ENCODE peak calls at places on chromosomes 16 and 17, in five cellular contexts. T is pancreas, B is upper lobe of right lung, A is GM23338, R is stomach. G is an unnamed sample.

GRCh38 chr16:66020061-66020460 is 346.4 kb upstream of the CDH5 start:
- DNase-seq in A (no peak), R (no peak), B (no peak), T (no peak), G (no peak)

GRCh38 chr16:84191466-84191865 is 509 bp downstream of the ADAD2 start:
- DNase-seq in R (no peak), T (no peak), A (no peak), B (no peak), G (no peak)

GRCh38 chr17:16430650-16431049 is 15.3 kb downstream of the TRPV2 start:
- DNase-seq in B (no peak), T (no peak), R (no peak), A (no peak), G (no peak)

GRCh38 chr17:15782809-15783208 is 50.7 kb downstream of the TBC1D26 start:
- DNase-seq in T (peak; percentile 48), B (peak; percentile 84), A (peak; percentile 53), R (peak; percentile 45), G (no peak)

GRCh38 chr17:41527076-41528023 is 758 bp downstream of the KRT19 start:
- DNase-seq in B (peak; percentile 85), A (peak; percentile 64), T (peak; percentile 82), R (peak; percentile 44), G (peak; percentile 77)

GRCh38 chr17:47242648-47243047 is 11.0 kb upstream of the ITGB3 start:
- DNase-seq in B (no peak), A (no peak), T (no peak), R (no peak), G (no peak)

GRCh38 chr17:82548681-82549303 is 29.3 kb downstream of the FOXK2 start:
- DNase-seq in A (no peak), T (peak; percentile 20), R (no peak), B (no peak), G (no peak)

GRCh38 chr17:71232801-71233559 is 887.8 kb upstream of the SOX9 start:
- DNase-seq in A (no peak), B (no peak), T (no peak), R (no peak), G (no peak)

GRCh38 chr17:5552841-5553240 is 31.5 kb downstream of the NLRP1 start:
- DNase-seq in R (no peak), A (no peak), B (no peak), T (no peak), G (no peak)

DNA sequence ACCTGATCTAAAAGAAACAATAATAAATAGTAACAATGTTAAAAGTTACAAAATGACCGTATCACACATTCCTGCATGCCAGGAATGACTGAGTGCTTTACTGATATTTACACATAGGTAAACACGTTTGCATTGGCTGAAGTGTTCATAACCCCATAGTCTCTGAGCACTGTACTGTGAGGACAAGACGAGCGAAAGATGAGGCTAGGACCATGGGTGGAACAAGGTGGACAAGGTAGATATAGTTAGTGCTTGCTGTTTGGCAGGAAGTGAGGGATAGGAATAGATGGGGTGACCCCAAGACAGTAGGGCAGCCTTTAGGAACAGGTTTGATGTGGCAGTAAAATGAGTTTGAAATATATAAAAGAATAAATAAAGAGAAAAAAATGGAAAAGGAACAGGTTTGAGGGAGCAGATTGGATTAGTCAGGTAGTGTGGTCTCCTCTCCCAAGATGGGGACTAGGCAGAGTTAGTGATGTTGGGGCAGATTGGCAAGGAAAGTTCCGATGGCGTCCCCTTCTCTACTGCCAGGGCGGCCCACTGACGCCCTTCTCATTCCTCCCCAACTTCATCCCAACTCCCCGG is 453 bp upstream of the E2F4 start:
- DNase-seq in A (no peak), R (no peak), T (no peak), B (no peak), G (no peak)
- H3K4me3 ChIP-seq in A (peak overlapping the region; percentile 97), R (peak overlapping the region; percentile 100), T (no peak overlapping the region), B (peak overlapping the region; percentile 99), G (peak overlapping the region; percentile 90)

GRCh38 chr16:10938321-10938720 is 3.9 kb downstream of the DEXI start:
- DNase-seq in T (no peak), R (no peak), B (peak; percentile 40), A (no peak), G (no peak)

GRCh38 chr16:10937068-10937859 is 5.0 kb downstream of the DEXI start:
- DNase-seq in A (no peak), B (peak; percentile 64), T (no peak), R (peak; percentile 71), G (no peak)

GRCh38 chr16:10940501-10941079 is 1.7 kb downstream of the DEXI start:
- DNase-seq in T (no peak), R (no peak), A (no peak), B (peak; percentile 65), G (no peak)

GRCh38 chr16:10939649-10940206 is 2.5 kb downstream of the DEXI start:
- DNase-seq in A (no peak), B (peak; percentile 41), R (no peak), T (no peak), G (no peak)

GRCh38 chr16:10938844-10939648 is 3.2 kb downstream of the DEXI start:
- DNase-seq in T (no peak), B (peak; percentile 18), A (no peak), R (no peak), G (no peak)
- H3K4me1 ChIP-seq in T (peaks cover 41% of the 10 kb centered on the region), B (peaks cover 74% of the 10 kb centered on the region), A (peaks cover 16% of the 10 kb centered on the region), R (peaks cover 92% of the 10 kb centered on the region), G (peaks cover 17% of the 10 kb centered on the region)

DNA sequence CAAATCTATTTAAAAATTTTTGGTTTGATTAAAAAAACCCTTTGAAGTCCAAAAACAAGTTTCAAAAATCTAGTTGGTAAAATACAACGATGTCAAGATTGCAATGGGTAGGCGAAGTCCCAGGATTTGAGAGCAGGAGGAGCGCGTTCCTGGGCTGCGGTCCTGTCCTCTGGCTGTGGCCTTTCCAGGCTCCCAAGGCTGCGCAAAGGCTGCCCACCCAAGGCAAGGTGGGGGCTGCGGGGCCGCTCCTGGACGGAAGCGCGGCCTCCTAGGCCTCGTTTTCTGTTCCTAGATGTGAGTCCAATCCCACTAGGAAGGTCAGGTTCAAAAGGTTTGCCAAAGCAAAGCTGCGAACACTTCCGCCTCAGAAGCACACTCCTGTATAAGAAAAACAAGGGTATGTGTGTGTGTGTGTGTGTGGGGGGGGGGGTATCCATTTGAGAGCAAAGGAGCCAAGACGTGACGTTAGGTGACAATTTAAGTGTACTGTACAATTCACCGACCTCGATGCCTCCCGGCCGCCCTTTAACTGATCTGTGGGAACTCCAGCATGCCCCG is 9.2 kb downstream of the AHSP start:
- DNase-seq in B (no peak), A (peak; percentile 24), R (no peak), T (no peak), G (no peak)
- H3K4me3 ChIP-seq in B (peak overlapping the region; percentile 42), A (peak overlapping the region; percentile 54), R (peak overlapping the region; percentile 51), T (no peak overlapping the region), G (no peak overlapping the region)

GRCh38 chr17:8120520-8121443 is 2.5 kb upstream of the ALOXE3 start:
- DNase-seq in R (peak; percentile 66), A (peak; percentile 90), T (peak; percentile 91), B (peak; percentile 85), G (peak; percentile 73)
- H3K4me1 ChIP-seq in R (peaks cover 88% of the 10 kb centered on the region), A (peaks cover 26% of the 10 kb centered on the region), T (peaks cover 17% of the 10 kb centered on the region), B (peaks cover 70% of the 10 kb centered on the region), G (no peaks in the 10 kb centered on the region)

GRCh38 chr16:11634307-11634706 is 33.9 kb upstream of the SNN start:
- DNase-seq in R (no peak), B (no peak), A (no peak), T (no peak), G (no peak)

GRCh38 chr16:11635127-11635652 is 33.1 kb upstream of the SNN start:
- DNase-seq in R (peak; percentile 47), A (no peak), B (no peak), T (no peak), G (no peak)

GRCh38 chr16:11635679-11636171 is 32.5 kb upstream of the SNN start:
- DNase-seq in A (no peak), T (no peak), B (no peak), R (no peak), G (no peak)

GRCh38 chr16:11637320-11637719 is 30.9 kb upstream of the SNN start:
- DNase-seq in B (no peak), R (no peak), T (no peak), A (no peak), G (no peak)

GRCh38 chr16:11636172-11636721 is 32.0 kb upstream of the SNN start:
- DNase-seq in T (no peak), B (no peak), R (peak; percentile 79), A (peak; percentile 98), G (peak; percentile 90)
- H3K4me3 ChIP-seq in T (no peak overlapping the region), B (no peak overlapping the region), R (no peak overlapping the region), A (peak overlapping the region; percentile 18), G (peak overlapping the region; percentile 39)

GRCh38 chr16:30567160-30567990 is 4.1 kb downstream of the ZNF688 start:
- DNase-seq in T (no peak), B (no peak), R (no peak), A (no peak), G (no peak)

GRCh38 chr16:30567991-30568638 is 3.4 kb downstream of the ZNF688 start:
- DNase-seq in T (no peak), A (no peak), B (no peak), R (no peak), G (peak; percentile 40)

GRCh38 chr16:30565984-30566383 is 5.5 kb downstream of the ZNF688 start:
- DNase-seq in A (no peak), R (no peak), T (no peak), B (no peak), G (no peak)

GRCh38 chr16:30566531-30566930 is 5.0 kb downstream of the ZNF688 start:
- DNase-seq in B (no peak), R (no peak), T (no peak), A (no peak), G (no peak)

GRCh38 chr16:30565526-30565925 is 6.0 kb downstream of the ZNF688 start:
- DNase-seq in A (no peak), B (no peak), R (no peak), T (no peak), G (no peak)
- H3K4me1 ChIP-seq in A (peaks cover 21% of the 10 kb centered on the region), B (peaks cover 8% of the 10 kb centered on the region), R (peaks cover 42% of the 10 kb centered on the region), T (peaks cover 6% of the 10 kb centered on the region), G (no peaks in the 10 kb centered on the region)

DNA sequence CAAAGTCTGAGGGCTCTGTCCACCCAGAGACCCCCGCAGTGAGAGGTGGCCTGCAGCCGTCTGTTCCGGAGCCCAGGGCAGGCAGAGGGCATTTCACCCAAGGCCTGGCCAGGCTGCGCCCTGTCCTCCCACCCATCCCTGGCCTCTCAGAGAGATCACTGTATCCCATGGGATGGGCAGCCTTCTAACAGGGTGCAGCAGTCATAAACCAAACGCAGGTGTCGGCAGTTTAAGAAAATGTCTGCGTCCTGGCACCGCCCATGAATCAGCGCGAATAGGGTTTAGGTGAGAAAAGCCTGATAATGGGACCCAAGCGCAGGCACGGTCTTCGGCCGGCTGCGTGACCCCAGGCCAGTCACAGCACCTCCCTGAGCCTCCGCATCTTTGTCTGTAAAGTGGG is 5.4 kb downstream of the CYBA start:
- DNase-seq in T (no peak), B (no peak), R (no peak), A (no peak), G (no peak)
- H3K4me3 ChIP-seq in T (no peak overlapping the region), B (no peak overlapping the region), R (no peak overlapping the region), A (no peak overlapping the region), G (no peak overlapping the region)